ENCODE peak calls at places on chromosomes 16 and 17, in six cellular contexts. K is AG04449; M is activated CD4-positive, alpha-beta T cell treated with anti-CD3 and anti-CD28 coated beads, Interleukin-2, amount 10 ng/mL, durations not matched to agents 7 days and 5 days; Q is occipital lobe; L is GM13976; R is upper lobe of right lung. D is an unnamed sample.

GRCh38 chr17:142102-142661 is 4.8 kb downstream of the SCGB1C2 start:
- DNase-seq in K (no peak), R (peak; percentile 59), M (peak; percentile 18), L (no peak), Q (no peak), D (no peak)

GRCh38 chr17:6303664-6304063 is 131.3 kb downstream of the AIPL1 start:
- DNase-seq in R (no peak), Q (no peak), M (peak; percentile 37), K (no peak), L (peak; percentile 25), D (no peak)

GRCh38 chr16:53821957-53822625 is 118.1 kb downstream of the FTO start:
- DNase-seq in R (no peak), K (peak; percentile 65), M (no peak), Q (no peak), L (no peak), D (no peak)

GRCh38 chr16:25256821-25257503 is 683 bp downstream of the ZKSCAN2 start:
- DNase-seq in M (peak; percentile 12), L (peak; percentile 28), K (no peak), Q (no peak), R (no peak), D (no peak)

GRCh38 chr17:73336613-73337400 is 25.0 kb upstream of the CDC42EP4 start:
- DNase-seq in Q (no peak), M (no peak), L (no peak), R (no peak), K (no peak), D (no peak)

GRCh38 chr16:49725651-49726050 is 130.3 kb downstream of the ZNF423 start:
- DNase-seq in K (no peak), R (no peak), L (no peak), M (no peak), Q (no peak), D (peak; percentile 57)

GRCh38 chr17:36652716-36653115 is 51.3 kb downstream of the MRM1 start:
- DNase-seq in R (no peak), M (no peak), K (no peak), L (no peak), Q (no peak), D (no peak)

GRCh38 chr17:59287452-59287851 is 44.0 kb upstream of the YPEL2 start:
- DNase-seq in L (no peak), R (no peak), M (no peak), K (no peak), Q (no peak), D (no peak)

GRCh38 chr17:48722201-48722907 is at the start of gene PRAC1:
- DNase-seq in L (no peak), R (no peak), Q (no peak), K (no peak), M (no peak), D (no peak)

GRCh38 chr17:39699818-39700147 is at the start of gene ERBB2:
- DNase-seq in R (peak; percentile 86), Q (no peak), L (no peak), K (peak; percentile 31), M (no peak), D (no peak)

GRCh38 chr16:66661210-66661560 is 35.4 kb downstream of the CMTM4 start:
- DNase-seq in Q (no peak), K (no peak), M (no peak), L (no peak), R (no peak), D (peak; percentile 17)

GRCh38 chr16:64206877-64207276 is 915.0 kb downstream of the CDH11 start:
- DNase-seq in M (no peak), K (no peak), Q (no peak), L (no peak), R (no peak), D (peak; percentile 78)

GRCh38 chr17:62572488-62573469 is 54.7 kb upstream of the MRC2 start:
- DNase-seq in L (no peak), Q (no peak), M (no peak), K (no peak), R (no peak), D (no peak)

GRCh38 chr17:4165301-4166010 is 22.5 kb downstream of the CYB5D2 start:
- DNase-seq in R (no peak), K (no peak), Q (no peak), M (no peak), L (no peak), D (no peak)

GRCh38 chr17:57051886-57052342 is 33.1 kb upstream of the AKAP1 start:
- DNase-seq in K (no peak), Q (no peak), R (no peak), L (no peak), M (no peak), D (no peak)

GRCh38 chr16:75763250-75763649 is 37.0 kb upstream of the CPHXL start:
- DNase-seq in R (no peak), L (no peak), M (no peak), K (no peak), Q (no peak), D (no peak)

GRCh38 chr17:64384253-64385186 is 6.1 kb downstream of the PECAM1 start:
- DNase-seq in K (no peak), Q (no peak), L (no peak), R (peak; percentile 5), M (no peak), D (no peak)

GRCh38 chr16:642189-643049 is 791 bp downstream of the MCRIP2 start:
- DNase-seq in M (peak; percentile 31), L (peak; percentile 74), K (no peak), Q (no peak), R (peak; percentile 92), D (no peak)

GRCh38 chr17:40323731-40324650 is 15.0 kb downstream of the RARA start:
- DNase-seq in R (no peak), Q (no peak), K (no peak), M (peak; percentile 56), L (no peak), D (no peak)

GRCh38 chr16:4380131-4381063 is 8.7 kb downstream of the VASN start:
- DNase-seq in K (no peak), M (no peak), R (no peak), L (no peak), Q (no peak), D (no peak)

GRCh38 chr17:19248149-19248922 is 11.2 kb downstream of the EPN2 start:
- DNase-seq in M (no peak), R (no peak), K (no peak), Q (no peak), L (no peak), D (no peak)

GRCh38 chr16:48041861-48042435 is 113.8 kb downstream of the ABCC12 start:
- DNase-seq in Q (no peak), M (no peak), K (no peak), R (no peak), L (no peak), D (no peak)

GRCh38 chr17:76461765-76462555 is 5.4 kb upstream of the AANAT start:
- DNase-seq in R (no peak), K (no peak), Q (no peak), L (no peak), M (no peak), D (no peak)

GRCh38 chr17:29149431-29150064 is 30.6 kb downstream of the MYO18A start:
- DNase-seq in L (peak; percentile 75), R (no peak), Q (no peak), M (no peak), K (no peak), D (peak; percentile 55)

GRCh38 chr17:41421116-41421515 is 3.3 kb downstream of the KRT37 start:
- DNase-seq in R (no peak), L (no peak), Q (no peak), K (no peak), M (no peak), D (no peak)

GRCh38 chr17:28883967-28884702 is 13.4 kb downstream of the FLOT2 start:
- DNase-seq in K (no peak), M (no peak), Q (no peak), L (no peak), R (no peak), D (no peak)

GRCh38 chr16:19213885-19214284 is 45.8 kb downstream of the SYT17 start:
- DNase-seq in M (no peak), K (no peak), Q (no peak), R (no peak), L (no peak), D (no peak)

GRCh38 chr17:59154335-59154720 is 658 bp downstream of the SKA2 start:
- DNase-seq in L (peak; percentile 28), M (peak; percentile 55), K (no peak), Q (peak; percentile 60), R (peak; percentile 71), D (peak; percentile 41)

GRCh38 chr17:67687541-67687940 is 30.2 kb upstream of the NOL11 start:
- DNase-seq in L (no peak), Q (no peak), K (no peak), R (no peak), M (no peak), D (no peak)

GRCh38 chr17:80539022-80539421 is 5.6 kb upstream of the RPTOR start:
- DNase-seq in Q (no peak), L (no peak), M (peak; percentile 31), R (no peak), K (no peak), D (no peak)

GRCh38 chr17:76554131-76554530 is 14.3 kb downstream of the PRCD start:
- DNase-seq in Q (no peak), K (no peak), M (no peak), R (no peak), L (no peak), D (peak; percentile 57)

GRCh38 chr17:50184611-50185398 is 16.6 kb downstream of the COL1A1 start:
- DNase-seq in R (peak; percentile 76), L (peak; percentile 57), Q (no peak), M (no peak), K (no peak), D (no peak)

GRCh38 chr17:60443713-60444112 is 21.4 kb downstream of the CHCT1 start:
- DNase-seq in R (no peak), K (no peak), Q (no peak), L (no peak), M (no peak), D (no peak)

GRCh38 chr16:3157229-3158013 is 22.6 kb downstream of the ZNF213 start:
- DNase-seq in K (peak; percentile 92), L (peak; percentile 54), M (peak; percentile 42), Q (no peak), R (peak; percentile 80), D (peak; percentile 93)

GRCh38 chr17:61411114-61411943 is 11.7 kb downstream of the TBX2 start:
- DNase-seq in M (no peak), R (peak; percentile 85), L (peak; percentile 64), Q (no peak), K (no peak), D (no peak)

GRCh38 chr17:17305282-17305801 is 2.2 kb downstream of the NT5M start:
- DNase-seq in K (no peak), R (no peak), M (peak; percentile 76), L (peak; percentile 82), Q (no peak), D (peak; percentile 19)

GRCh38 chr17:33012522-33013033 is 20.9 kb downstream of the SPACA3 start:
- DNase-seq in K (peak; percentile 90), M (no peak), Q (no peak), R (no peak), L (no peak), D (no peak)

GRCh38 chr16:46894011-46894672 is 10.0 kb downstream of the GPT2 start:
- DNase-seq in R (no peak), M (no peak), Q (peak; percentile 34), L (no peak), K (no peak), D (no peak)

GRCh38 chr16:21704266-21704665 is 40.5 kb downstream of the OTOA start:
- DNase-seq in M (no peak), L (no peak), Q (no peak), R (no peak), K (no peak), D (no peak)